ENCODE peak calls at places on chromosomes 4 and X, in four cellular contexts. E is hepatocyte, T is endothelial cell of umbilical vein, J is PC-3. B is an unnamed sample. For H3K4me1, the result is how much of the 10 kb centered on the place peaks cover.

GRCh38 chr4:18041114-18041513 is 19.6 kb upstream of the LCORL start:
- DNase-seq in J (no peak), T (no peak), E (no peak), B (no peak)

GRCh38 chr4:145735330-145735638 is 55.3 kb downstream of the C4orf51 start:
- DNase-seq in T (peak), J (peak), E (peak), B (no peak)

GRCh38 chr4:146443525-146443924 is 78.2 kb downstream of the SLC10A7 start:
- DNase-seq in J (no peak), T (no peak), E (no peak), B (no peak)

GRCh38 chrX:11329016-11329415 is 35.8 kb downstream of the AMELX start:
- DNase-seq in J (peak), T (peak), E (no peak), B (no peak)

GRCh38 chrX:66676990-66677389 is 38.1 kb upstream of the EDA2R start:
- DNase-seq in J (no peak), T (peak), E (no peak), B (no peak)

GRCh38 chrX:22300130-22300529 is 27.4 kb downstream of the CBLL2 start:
- DNase-seq in E (peak), J (peak), T (peak), B (peak)

GRCh38 chr4:5137927-5138326 is 86.6 kb downstream of the STK32B start:
- DNase-seq in E (no peak), T (no peak), J (no peak), B (no peak)

GRCh38 chr4:176646311-176646710 is 146.4 kb downstream of the VEGFC start:
- DNase-seq in T (no peak), E (no peak), J (no peak), B (peak)

GRCh38 chr4:86640469-86640868 is 46.4 kb downstream of the PTPN13 start:
- DNase-seq in J (peak), E (no peak), T (no peak), B (no peak)

GRCh38 chr4:151417164-151417571 is 8.2 kb downstream of the FHIP1A start:
- DNase-seq in E (no peak), J (peak), T (no peak), B (no peak)

GRCh38 chr4:17717301-17717700 is 64.1 kb downstream of the FAM184B start:
- DNase-seq in J (no peak), E (no peak), T (no peak), B (no peak)

GRCh38 chr4:6124386-6125102 is 75.8 kb downstream of the JAKMIP1 start:
- DNase-seq in J (no peak), T (no peak), E (no peak), B (no peak)

GRCh38 chr4:10106421-10107039 is 10.1 kb downstream of the WDR1 start:
- DNase-seq in J (peak), E (peak), T (peak), B (peak)

GRCh38 chrX:53077207-53078197 is 4.7 kb upstream of the TSPYL2 start:
- DNase-seq in T (no peak), J (no peak), E (no peak), B (no peak)

GRCh38 chr4:128502818-128503527 is 215.4 kb upstream of the PGRMC2 start:
- DNase-seq in E (no peak), J (no peak), T (peak), B (no peak)

GRCh38 chrX:110003167-110004156 is 548 bp downstream of the TMEM164 start:
- DNase-seq in T (no peak), J (no peak), E (no peak), B (no peak)

GRCh38 chrX:5051831-5052491 is 1176.7 kb downstream of the NLGN4X start:
- DNase-seq in J (peak), T (no peak), E (peak), B (peak)

GRCh38 chrX:69243276-69243675 is 78.0 kb upstream of the PJA1 start:
- DNase-seq in E (no peak), T (no peak), J (no peak), B (no peak)

GRCh38 chrX:16828126-16828908 is 41.8 kb downstream of the RBBP7 start:
- DNase-seq in J (no peak), T (peak), E (peak), B (no peak)

GRCh38 chrX:125507119-125507518 is 187.4 kb downstream of the TEX13C start:
- DNase-seq in T (no peak), J (peak), E (no peak), B (no peak)

GRCh38 chr4:92307156-92307555 is 3.4 kb downstream of the GRID2 start:
- DNase-seq in E (no peak), J (no peak), T (no peak), B (no peak)

GRCh38 chrX:56788229-56788628 is 59.2 kb downstream of the NBDY start:
- DNase-seq in E (no peak), J (no peak), T (no peak), B (no peak)

GRCh38 chrX:46444011-46444410 is 101.2 kb downstream of the ZNF674 start:
- DNase-seq in J (peak), E (peak), T (peak), B (peak)

GRCh38 chr4:21596521-21596920 is 352.1 kb downstream of the KCNIP4 start:
- DNase-seq in J (no peak), E (peak), T (peak), B (no peak)

GRCh38 chr4:15920723-15921591 is 17.6 kb downstream of the FGFBP1 start:
- DNase-seq in E (peak), J (peak), T (peak), B (peak)

GRCh38 chr4:35300996-35301774 is 943.1 kb downstream of the ARAP2 start:
- DNase-seq in E (no peak), T (no peak), J (no peak), B (peak)

GRCh38 chr4:185626798-185627197 is 91.5 kb upstream of the PDLIM3 start:
- DNase-seq in J (no peak), E (no peak), T (no peak), B (no peak)

GRCh38 chr4:118888666-118889312 is at the start of gene SYNPO2:
- DNase-seq in T (peak), E (peak), J (peak), B (peak)

GRCh38 chr4:152039085-152039484 is 278.3 kb upstream of the GATB start:
- DNase-seq in J (peak), E (no peak), T (no peak), B (no peak)

GRCh38 chrX:39261446-39262147 is 460.3 kb downstream of the MID1IP1 start:
- DNase-seq in J (peak), E (peak), T (peak), B (no peak)

GRCh38 chr4:2832981-2833670 is 10.5 kb upstream of the ADD1 start:
- DNase-seq in E (no peak), J (no peak), T (no peak), B (no peak)

GRCh38 chr4:73631565-73632226 is 11.5 kb upstream of the RASSF6 start:
- DNase-seq in E (no peak), T (no peak), J (no peak), B (no peak)

GRCh38 chrX:130100180-130100579 is 10.1 kb downstream of the ELF4 start:
- DNase-seq in J (no peak), E (no peak), T (no peak), B (no peak)

GRCh38 chr4:38674206-38675144 is 10.5 kb downstream of the KLF3 start:
- DNase-seq in T (peak), E (peak), J (peak), B (no peak)
- H3K4me1 ChIP-seq in T (half or more), E (half or more), J (half or more), B (under half)

GRCh38 chr4:187811586-187811985 is 184.0 kb upstream of the ZFP42 start:
- DNase-seq in J (no peak), E (no peak), T (no peak), B (no peak)

GRCh38 chr4:187814737-187815465 is 180.7 kb upstream of the ZFP42 start:
- DNase-seq in E (no peak), J (no peak), T (no peak), B (no peak)
- H3K4me3 ChIP-seq in E (no peak), J (no peak), T (no peak), B (no peak)

DNA sequence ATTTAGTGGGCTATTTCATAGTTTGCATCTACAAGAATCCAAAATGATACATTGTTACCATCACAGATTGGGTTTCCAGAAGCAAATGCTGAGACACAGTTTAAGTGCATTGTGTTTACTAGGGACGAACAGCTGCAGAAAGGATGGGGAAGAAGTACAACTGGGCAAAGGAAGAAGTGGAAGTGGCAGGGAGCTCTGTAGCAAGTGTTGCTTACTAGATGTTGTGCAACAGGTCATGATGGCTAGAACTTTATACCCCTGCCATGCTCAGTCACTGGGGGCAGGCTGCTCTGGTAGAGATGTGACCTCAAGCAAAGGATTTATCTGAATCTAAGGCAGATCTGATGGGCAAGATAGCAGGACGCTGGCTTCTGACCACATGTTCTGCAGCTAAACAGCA is 76.1 kb upstream of the EMCN start:
- DNase-seq in E (no peak), J (no peak), T (no peak), B (no peak)
- H3K27ac ChIP-seq in E (no peak), J (no peak), T (no peak), B (no peak)

GRCh38 chr4:80184791-80185756 is 12.2 kb upstream of the PRDM8 start:
- DNase-seq in T (no peak), E (no peak), J (peak), B (no peak)
- H3K4me1 ChIP-seq in T (under half), E (under half), J (under half), B (under half)

GRCh38 chr4:81215219-81215892 is at the start of gene PRKG2:
- DNase-seq in T (no peak), E (peak), J (no peak), B (no peak)

GRCh38 chr4:81214144-81214517 is 891 bp downstream of the PRKG2 start:
- DNase-seq in E (no peak), T (no peak), J (no peak), B (no peak)

GRCh38 chr4:81213671-81214070 is 1.4 kb downstream of the PRKG2 start:
- DNase-seq in T (no peak), E (no peak), J (no peak), B (no peak)

GRCh38 chr4:81215936-81216335 is 914 bp upstream of the PRKG2 start:
- DNase-seq in J (no peak), E (no peak), T (no peak), B (no peak)

DNA sequence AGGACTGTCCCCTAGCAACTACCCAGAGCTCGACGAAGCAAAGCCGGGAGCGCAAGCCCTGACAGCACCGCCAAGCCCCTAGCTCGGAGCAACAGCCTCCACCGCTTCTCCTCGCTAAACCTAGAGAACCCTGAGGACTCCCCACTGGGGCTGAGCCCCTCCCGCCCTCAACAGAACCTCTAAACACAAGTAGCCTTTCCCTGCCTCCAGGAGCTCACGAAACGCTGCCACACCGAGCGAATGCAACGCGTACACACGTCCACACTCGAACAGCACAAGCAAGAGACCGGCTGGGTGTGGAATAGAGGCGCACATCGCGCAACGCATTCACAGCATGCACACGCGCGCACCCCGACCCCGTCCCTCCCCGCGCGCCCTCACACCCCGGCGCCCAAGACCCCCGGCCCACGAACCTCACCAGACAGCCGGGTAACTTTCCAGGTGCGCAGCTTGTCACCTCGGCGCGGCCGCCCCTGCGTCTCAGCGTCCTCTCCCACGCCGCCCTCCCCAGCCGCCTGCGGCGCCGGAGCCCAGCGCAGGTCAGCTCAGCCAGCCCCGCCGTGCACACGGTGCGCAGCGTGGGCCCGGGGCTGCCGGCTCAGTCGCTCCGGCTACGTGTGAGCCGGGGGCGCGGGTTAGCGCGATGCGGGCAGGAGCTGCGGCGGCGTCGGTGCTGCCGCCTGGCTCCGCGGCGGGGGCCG is 354 bp downstream of the PRKG2 start:
- DNase-seq in T (no peak), J (no peak), E (peak), B (no peak)
- H3K4me3 ChIP-seq in T (no peak), J (peak), E (peak), B (no peak)

GRCh38 chr4:70993181-70994068 is at the start of gene DCK:
- DNase-seq in J (peak), T (peak), E (peak), B (peak)
- H3K27ac ChIP-seq in J (peak), T (peak), E (peak), B (peak)

GRCh38 chrX:154050113-154050495 is 30.4 kb upstream of the IRAK1 start:
- DNase-seq in E (no peak), J (no peak), T (no peak), B (no peak)

GRCh38 chrX:154046262-154046771 is 26.6 kb upstream of the IRAK1 start:
- DNase-seq in J (no peak), T (peak), E (peak), B (no peak)

GRCh38 chrX:154049209-154050112 is 29.8 kb upstream of the IRAK1 start:
- DNase-seq in E (no peak), J (no peak), T (no peak), B (no peak)

GRCh38 chrX:154048398-154048797 is 28.7 kb upstream of the IRAK1 start:
- DNase-seq in J (no peak), E (no peak), T (no peak), B (no peak)

GRCh38 chrX:154047266-154047665 is 27.6 kb upstream of the IRAK1 start:
- DNase-seq in T (peak), J (no peak), E (no peak), B (no peak)
- H3K4me1 ChIP-seq in T (under half), J (under half), E (under half), B (under half)

DNA sequence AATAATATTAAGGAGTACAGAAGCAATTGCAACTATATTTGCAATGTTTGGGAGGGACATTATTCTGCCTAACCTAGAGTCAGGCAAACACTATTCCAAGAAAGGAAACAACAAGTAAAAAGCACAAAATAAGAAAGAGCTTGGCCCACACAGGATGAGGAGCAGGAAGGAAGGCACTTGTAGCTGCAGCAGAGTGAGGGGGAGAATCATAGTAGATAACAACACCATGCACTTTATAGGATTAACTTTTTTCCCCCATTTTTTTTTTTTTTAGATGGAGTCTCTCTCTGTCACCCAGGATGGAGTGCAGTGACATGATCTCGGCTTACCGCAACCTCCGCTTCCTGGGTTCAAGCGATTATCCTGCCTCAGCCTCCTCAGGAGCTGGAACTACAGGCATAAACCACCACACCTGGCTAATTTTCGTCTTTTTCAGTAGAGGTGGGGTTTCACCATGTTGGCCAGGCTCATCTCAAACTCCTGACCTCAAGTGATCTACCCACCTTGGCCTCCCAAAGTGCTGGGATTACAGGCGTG is 10.3 kb upstream of the JCHAIN start:
- DNase-seq in T (no peak), E (no peak), J (no peak), B (no peak)
- H3K4me3 ChIP-seq in T (no peak), E (no peak), J (no peak), B (no peak)

GRCh38 chr4:89307185-89307445 is 485 bp downstream of the GPRIN3 start:
- DNase-seq in T (no peak), E (no peak), J (no peak), B (no peak)
- H3K27ac ChIP-seq in T (no peak), E (peak), J (no peak), B (no peak)

GRCh38 chr4:53171797-53172196 is 194.1 kb downstream of the SCFD2 start:
- DNase-seq in J (no peak), E (no peak), T (no peak), B (no peak)
- H3K4me1 ChIP-seq in J (under half), E (under half), T (under half), B (under half)